ENCODE peak calls at places on chromosomes 12 and 14, in seven cellular contexts. I, F, V, M, D, S and C are unnamed samples.

GRCh38 chr14:78484002-78484401 is 313.8 kb downstream of the NRXN3 start:
- DNase-seq in I (no peak), F (no peak), V (no peak), M (no peak), D (no peak), S (no peak), C (no peak)

GRCh38 chr12:14769462-14769836 is 33.8 kb downstream of the WBP11 start:
- DNase-seq in I (no peak), F (peak; percentile 30), V (peak; percentile 77), M (no peak), D (no peak), S (peak; percentile 76), C (no peak)

GRCh38 chr12:108363565-108363964 is 24.5 kb upstream of the CMKLR1 start:
- DNase-seq in I (no peak), F (no peak), V (no peak), M (no peak), D (no peak), S (no peak), C (no peak)

GRCh38 chr12:43692064-43692463 is 66.5 kb downstream of the PUS7L start:
- DNase-seq in I (no peak), F (no peak), V (no peak), M (no peak), D (no peak), S (no peak), C (no peak)

GRCh38 chr14:78363008-78363407 is 192.8 kb downstream of the NRXN3 start:
- DNase-seq in I (no peak), F (no peak), V (no peak), M (no peak), D (no peak), S (no peak), C (no peak)

GRCh38 chr14:104676130-104676693 is 13.2 kb upstream of the INF2 start:
- DNase-seq in I (no peak), F (no peak), V (peak; percentile 36), M (no peak), D (no peak), S (no peak), C (no peak)

GRCh38 chr12:39332661-39333175 is 110.2 kb downstream of the KIF21A start:
- DNase-seq in I (no peak), F (no peak), V (no peak), M (no peak), D (no peak), S (no peak), C (no peak)

GRCh38 chr12:31005256-31005943 is 68.3 kb upstream of the DDX11 start:
- DNase-seq in I (no peak), F (no peak), V (peak; percentile 37), M (no peak), D (no peak), S (peak; percentile 38), C (no peak)

GRCh38 chr12:5520831-5521230 is 88.9 kb downstream of the NTF3 start:
- DNase-seq in I (no peak), F (no peak), V (no peak), M (no peak), D (peak; percentile 80), S (no peak), C (no peak)

GRCh38 chr14:68140801-68141200 is 321.2 kb downstream of the RAD51B start:
- DNase-seq in I (no peak), F (no peak), V (no peak), M (no peak), D (no peak), S (no peak), C (no peak)
- H3K4me3 ChIP-seq in I (no peak overlapping the region), F (no peak overlapping the region), V (no peak overlapping the region), M (no peak overlapping the region), D (no peak overlapping the region), S (no peak overlapping the region), C (no peak overlapping the region)

GRCh38 chr14:61281186-61281676 is at the start of gene TMEM30B:
- DNase-seq in I (no peak), F (no peak), V (peak; percentile 90), M (peak; percentile 26), D (no peak), S (peak; percentile 92), C (no peak)

GRCh38 chr14:61280092-61280525 is 1.0 kb downstream of the TMEM30B start:
- DNase-seq in I (no peak), F (no peak), V (no peak), M (no peak), D (peak; percentile 64), S (no peak), C (no peak)

GRCh38 chr14:61282746-61283145 is 1.6 kb upstream of the TMEM30B start:
- DNase-seq in I (no peak), F (no peak), V (no peak), M (no peak), D (no peak), S (no peak), C (no peak)

GRCh38 chr14:61281911-61282310 is 773 bp upstream of the TMEM30B start:
- DNase-seq in I (no peak), F (peak; percentile 45), V (no peak), M (no peak), D (no peak), S (no peak), C (no peak)

GRCh38 chr14:61280526-61281185 is 482 bp downstream of the TMEM30B start:
- DNase-seq in I (no peak), F (peak; percentile 54), V (peak; percentile 84), M (peak; percentile 74), D (no peak), S (peak; percentile 90), C (no peak)
- H3K4me3 ChIP-seq in I (peak overlapping the region; percentile 65), F (peak overlapping the region; percentile 34), V (peak overlapping the region; percentile 60), M (peak overlapping the region; percentile 66), D (peak overlapping the region; percentile 62), S (peak overlapping the region; percentile 63), C (no peak overlapping the region)

GRCh38 chr12:132222808-132223173 is 78.5 kb downstream of the NOC4L start:
- DNase-seq in I (no peak), F (no peak), V (no peak), M (no peak), D (no peak), S (no peak), C (peak; percentile 15)
- H3K4me3 ChIP-seq in I (no peak overlapping the region), F (no peak overlapping the region), V (no peak overlapping the region), M (no peak overlapping the region), D (no peak overlapping the region), S (no peak overlapping the region), C (no peak overlapping the region)

DNA sequence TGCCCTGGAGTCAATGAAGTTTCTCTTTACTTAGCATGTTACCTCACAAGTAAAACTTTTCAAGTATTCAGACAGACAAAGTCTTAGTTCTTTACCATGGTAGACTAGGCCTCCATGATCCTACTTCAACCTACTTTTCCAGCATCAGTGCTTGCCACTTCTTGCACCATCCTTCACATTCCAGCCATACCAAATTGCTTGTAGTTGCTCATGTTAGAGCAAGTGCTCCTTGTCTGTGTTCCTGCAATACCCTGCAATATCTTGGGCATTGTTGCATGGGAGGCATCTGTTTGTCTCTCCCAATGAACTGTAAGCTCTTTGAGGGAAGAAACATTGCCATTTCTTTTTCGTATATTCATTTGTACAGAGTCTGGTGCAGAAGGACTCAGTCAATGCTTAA is 77.9 kb downstream of the SRGAP1 start:
- DNase-seq in I (no peak), F (no peak), V (no peak), M (no peak), D (no peak), S (no peak), C (no peak)
- H3K4me3 ChIP-seq in I (no peak overlapping the region), F (no peak overlapping the region), V (no peak overlapping the region), M (no peak overlapping the region), D (no peak overlapping the region), S (no peak overlapping the region), C (no peak overlapping the region)

DNA sequence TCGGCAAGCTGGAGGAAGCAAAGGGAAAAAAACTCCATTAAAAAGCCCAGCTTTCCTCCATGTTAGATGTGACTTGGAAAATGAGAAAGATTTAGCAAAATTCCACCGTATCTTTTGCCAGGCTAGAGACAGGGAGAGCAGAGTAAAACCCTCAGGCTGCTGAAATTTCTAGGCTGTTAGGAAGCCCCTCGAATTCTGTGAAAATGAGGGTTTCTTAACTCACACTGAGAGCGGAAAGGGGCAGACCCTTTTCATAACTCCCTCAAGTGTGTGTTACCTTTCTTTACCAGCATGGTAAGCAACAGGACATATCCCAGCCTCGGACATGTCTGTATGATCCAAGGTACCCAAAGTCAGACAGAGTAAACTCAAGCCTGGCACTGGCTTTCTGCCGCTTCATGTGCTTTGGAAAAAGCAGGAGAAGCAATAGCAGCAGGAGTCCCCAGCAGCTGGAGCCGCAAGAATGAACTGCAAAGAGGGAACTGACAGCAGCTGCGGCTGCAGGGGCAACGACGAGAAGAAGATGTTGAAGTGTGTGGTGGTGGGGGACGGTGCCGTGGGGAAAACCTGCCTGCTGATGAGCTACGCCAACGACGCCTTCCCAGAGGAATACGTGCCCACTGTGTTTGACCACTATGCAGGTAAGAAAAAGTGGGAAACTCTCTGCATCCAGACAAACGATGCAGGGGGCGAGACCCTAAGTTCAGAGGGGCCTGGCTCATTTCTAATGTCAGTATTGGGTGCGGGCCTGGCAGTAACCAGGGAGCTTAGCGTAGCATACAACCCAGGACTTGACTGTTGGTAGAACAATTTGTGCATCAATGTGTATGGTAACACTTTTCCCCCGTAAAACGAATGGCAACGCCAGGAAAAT is at the start of gene RHOJ:
- DNase-seq in I (peak; percentile 48), F (peak; percentile 14), V (no peak), M (no peak), D (no peak), S (no peak), C (no peak)
- H3K4me3 ChIP-seq in I (peak within 1 kb of the TSS; percentile 72), F (peak within 1 kb of the TSS; percentile 44), V (no peak within 1 kb of the TSS), M (no peak within 1 kb of the TSS), D (peak within 1 kb of the TSS; percentile 57), S (peak within 1 kb of the TSS; percentile 61), C (no peak within 1 kb of the TSS)

DNA sequence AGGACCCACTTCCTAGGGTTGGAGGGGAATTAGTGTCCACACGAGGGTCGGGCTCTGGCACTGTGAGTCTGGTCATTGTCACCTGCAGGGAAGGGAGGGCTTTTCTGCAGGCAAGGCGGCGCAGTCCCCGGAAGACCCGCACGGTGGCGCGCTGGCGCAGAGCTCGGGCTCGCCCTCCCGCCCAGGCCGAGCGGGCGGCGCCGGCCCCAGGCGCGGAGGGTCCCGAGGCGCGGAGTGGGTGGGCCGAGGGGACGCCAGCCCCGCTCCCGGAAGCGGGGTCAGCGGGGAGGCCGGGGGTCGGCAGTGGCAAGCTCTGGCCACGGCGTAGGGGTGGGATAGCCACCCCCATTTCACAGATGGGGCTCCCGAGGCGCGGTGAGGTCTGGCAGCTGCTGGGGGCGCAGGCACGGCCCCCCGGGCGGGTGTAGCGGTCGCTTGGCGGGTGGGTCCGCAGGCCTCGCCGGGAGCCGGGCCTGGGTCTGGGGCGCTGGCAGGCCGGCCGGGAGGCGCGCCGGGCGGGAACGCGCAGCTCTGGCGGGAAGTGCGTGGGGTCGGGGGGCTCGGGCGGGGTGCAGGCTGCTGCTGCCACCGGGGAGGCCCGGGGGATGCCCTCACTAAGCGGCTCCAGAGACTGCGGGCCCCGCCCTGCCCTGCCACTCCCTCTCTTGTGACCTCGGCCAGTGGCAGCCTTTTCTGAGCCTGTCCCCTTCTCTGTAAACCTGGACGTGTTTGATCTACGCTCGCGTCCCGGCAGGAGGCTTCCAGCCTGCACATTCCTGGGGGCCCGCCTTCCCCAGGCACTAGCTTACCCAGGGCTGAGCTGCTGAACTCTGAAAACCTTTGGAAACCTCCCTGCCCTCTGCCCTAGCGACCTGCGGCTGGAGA is 46.1 kb downstream of the CYP46A1 start:
- DNase-seq in I (peak; percentile 78), F (peak; percentile 71), V (peak; percentile 98), M (peak; percentile 53), D (no peak), S (peak; percentile 87), C (no peak)
- H3K4me3 ChIP-seq in I (peak overlapping the region; percentile 81), F (peak overlapping the region; percentile 55), V (peak overlapping the region; percentile 68), M (no peak overlapping the region), D (peak overlapping the region; percentile 65), S (no peak overlapping the region), C (no peak overlapping the region)